ENCODE peak calls at places on chromosomes 7 and 10, in nine cellular contexts. B, W, L, Y, F, K, V, C and J are unnamed samples.

GRCh38 chr7:149013876-149014275 is 14.4 kb downstream of the PDIA4 start:
- DNase-seq in B (peak; percentile 29), W (no peak), L (no peak), Y (no peak), F (no peak), K (no peak), V (no peak), C (no peak), J (no peak)

GRCh38 chr7:103765891-103766290 is 223.6 kb downstream of the RELN start:
- DNase-seq in B (no peak), W (no peak), L (no peak), Y (no peak), F (no peak), K (no peak), V (no peak), C (no peak), J (no peak)

GRCh38 chr7:111137296-111138195 is 46.6 kb downstream of the LRRN3 start:
- DNase-seq in B (no peak), W (no peak), L (peak; percentile 4), Y (no peak), F (no peak), K (peak; percentile 21), V (peak; percentile 3), C (peak; percentile 10), J (no peak)

GRCh38 chr10:69974551-69975155 is 78.0 kb upstream of the MACROH2A2 start:
- DNase-seq in B (no peak), W (no peak), L (no peak), Y (no peak), F (no peak), K (no peak), V (peak; percentile 77), C (peak; percentile 81), J (no peak)

GRCh38 chr7:48108959-48109847 is 20.1 kb downstream of the UPP1 start:
- DNase-seq in B (no peak), W (no peak), L (no peak), Y (no peak), F (no peak), K (no peak), V (no peak), C (no peak), J (no peak)

GRCh38 chr10:100229819-100230422 is 525 bp upstream of the CHUK start:
- DNase-seq in B (no peak), W (no peak), L (peak; percentile 3), Y (no peak), F (no peak), K (no peak), V (no peak), C (no peak), J (no peak)

GRCh38 chr10:104642311-104643022 is 1.4 kb downstream of the SORCS3 start:
- DNase-seq in B (no peak), W (peak; percentile 93), L (no peak), Y (peak; percentile 46), F (no peak), K (no peak), V (peak; percentile 2), C (peak; percentile 19), J (no peak)

GRCh38 chr10:21740989-21741388 is 207.0 kb downstream of the MLLT10 start:
- DNase-seq in B (no peak), W (no peak), L (no peak), Y (no peak), F (no peak), K (no peak), V (no peak), C (no peak), J (no peak)

GRCh38 chr7:28054531-28055160 is 125.9 kb downstream of the JAZF1 start:
- DNase-seq in B (no peak), W (no peak), L (no peak), Y (no peak), F (no peak), K (no peak), V (no peak), C (no peak), J (no peak)

GRCh38 chr10:131723601-131724530 is 176.9 kb upstream of the PPP2R2D start:
- DNase-seq in B (peak; percentile 39), W (peak; percentile 18), L (no peak), Y (no peak), F (no peak), K (no peak), V (no peak), C (no peak), J (peak; percentile 3)

GRCh38 chr7:141354251-141354650 is 197.0 kb upstream of the AGK start:
- DNase-seq in B (no peak), W (no peak), L (peak; percentile 73), Y (no peak), F (no peak), K (peak; percentile 67), V (peak; percentile 93), C (peak; percentile 93), J (no peak)

DNA sequence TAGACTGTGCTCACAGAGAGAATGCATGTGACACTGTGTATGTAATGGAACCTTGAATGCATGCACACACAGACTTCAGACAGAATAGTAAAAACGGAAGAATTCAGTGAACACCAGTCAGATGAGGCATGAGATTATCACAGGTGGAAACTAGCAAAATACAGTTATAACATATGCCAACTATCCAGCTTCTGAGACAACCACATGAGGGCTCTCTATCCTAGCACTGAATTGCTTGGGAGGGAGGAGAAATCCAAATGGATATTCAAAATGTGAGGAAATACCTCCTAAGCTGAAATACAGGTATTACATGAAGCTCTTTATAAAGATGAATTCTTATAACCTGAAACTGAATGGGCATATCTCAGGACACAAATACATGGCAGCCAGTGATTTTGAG is 30.6 kb downstream of the GARS1 start:
- DNase-seq in B (no peak), W (no peak), L (no peak), Y (no peak), F (no peak), K (no peak), V (no peak), C (no peak), J (no peak)
- TF ChIP-seq CTCF in B (no peak), W (peak; percentile 24), L (no peak), Y (peak; percentile 6), F (no peak), K (no peak), V (no peak), C (no peak), J (no peak)

GRCh38 chr10:88565072-88565471 is 18.0 kb downstream of the RNLS start:
- DNase-seq in B (no peak), W (no peak), L (peak; percentile 76), Y (peak; percentile 15), F (peak; percentile 24), K (peak; percentile 72), V (no peak), C (peak; percentile 37), J (no peak)
- TF ChIP-seq CTCF in B (peak; percentile 53), W (peak; percentile 43), L (peak; percentile 44), Y (peak; percentile 64), F (peak; percentile 40), K (peak; percentile 54), V (peak; percentile 45), C (peak; percentile 46), J (peak; percentile 71)

GRCh38 chr10:84076540-84077195 is 62.6 kb upstream of the GHITM start:
- DNase-seq in B (no peak), W (peak; percentile 62), L (peak; percentile 75), Y (no peak), F (no peak), K (peak; percentile 53), V (peak; percentile 25), C (peak; percentile 34), J (no peak)
- TF ChIP-seq CTCF in B (no peak), W (peak; percentile 67), L (peak; percentile 23), Y (no peak), F (no peak), K (peak; percentile 62), V (peak; percentile 43), C (peak; percentile 4), J (no peak)

DNA sequence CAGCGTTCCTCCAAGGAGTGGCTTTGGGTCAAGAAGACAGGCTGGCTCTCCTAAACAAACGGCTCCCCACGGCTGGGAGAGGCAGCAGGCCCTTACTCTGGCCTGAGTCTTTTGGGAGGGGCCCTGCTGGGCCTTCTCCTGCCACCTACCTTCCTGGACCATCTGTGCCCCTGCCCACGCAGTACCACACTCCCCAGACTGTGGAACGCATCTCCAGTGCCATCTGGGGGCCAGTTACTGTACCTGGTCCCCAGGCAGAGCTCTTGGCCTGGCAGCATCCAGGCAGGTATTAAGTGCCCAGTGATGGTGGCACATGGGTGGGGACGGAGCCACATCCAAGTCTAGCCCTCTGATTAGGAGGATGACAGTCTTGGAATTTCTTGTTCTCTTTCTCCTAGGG is 14.4 kb downstream of the ALKBH4 start:
- DNase-seq in B (no peak), W (no peak), L (no peak), Y (no peak), F (no peak), K (no peak), V (no peak), C (no peak), J (no peak)
- TF ChIP-seq CTCF in B (no peak), W (peak; percentile 33), L (peak; percentile 12), Y (peak; percentile 22), F (peak; percentile 63), K (peak; percentile 3), V (no peak), C (no peak), J (peak; percentile 40)

GRCh38 chr7:130365093-130365492 is 15.2 kb upstream of the CPA1 start:
- DNase-seq in B (peak; percentile 2), W (no peak), L (no peak), Y (no peak), F (no peak), K (no peak), V (peak; percentile 79), C (peak; percentile 82), J (no peak)

GRCh38 chr7:130361681-130362080 is 17.1 kb downstream of the CPA5 start:
- DNase-seq in B (peak; percentile 41), W (no peak), L (no peak), Y (no peak), F (no peak), K (no peak), V (no peak), C (no peak), J (no peak)

GRCh38 chr7:130362251-130362650 is 17.6 kb downstream of the CPA5 start:
- DNase-seq in B (peak; percentile 30), W (no peak), L (no peak), Y (no peak), F (no peak), K (no peak), V (no peak), C (no peak), J (peak; percentile 11)

GRCh38 chr7:130364446-130364845 is 15.8 kb upstream of the CPA1 start:
- DNase-seq in B (peak; percentile 4), W (no peak), L (no peak), Y (no peak), F (no peak), K (no peak), V (no peak), C (no peak), J (peak; percentile 18)

GRCh38 chr7:130363156-130363847 is 17.0 kb upstream of the CPA1 start:
- DNase-seq in B (peak; percentile 28), W (no peak), L (peak; percentile 89), Y (peak; percentile 62), F (no peak), K (peak; percentile 92), V (peak; percentile 100), C (peak; percentile 100), J (peak; percentile 39)
- TF ChIP-seq CTCF in B (no peak), W (no peak), L (no peak), Y (no peak), F (no peak), K (no peak), V (no peak), C (no peak), J (no peak)